ENCODE peak calls at places on chromosomes 13 and 19, in four cellular contexts. V, Z, D and J are unnamed samples.

GRCh38 chr13:84870190-84870589 is 929.0 kb downstream of the SLITRK6 start:
- DNase-seq in V (peak; percentile 34), Z (no peak), D (no peak), J (peak; percentile 28)

GRCh38 chr13:44797685-44798084 is 191.6 kb downstream of the NUFIP1 start:
- DNase-seq in V (no peak), Z (no peak), D (no peak), J (no peak)

GRCh38 chr19:622666-623065 is 10.7 kb downstream of the POLRMT start:
- DNase-seq in V (no peak), Z (no peak), D (no peak), J (no peak)

GRCh38 chr13:94858856-94859811 is 146.8 kb upstream of the SOX21 start:
- DNase-seq in V (no peak), Z (no peak), D (peak; percentile 30), J (no peak)

GRCh38 chr19:21691656-21692055 is 75.7 kb downstream of the ZNF100 start:
- DNase-seq in V (no peak), Z (no peak), D (no peak), J (no peak)

GRCh38 chr13:106755542-106755941 is 187.6 kb upstream of the ARGLU1 start:
- DNase-seq in V (no peak), Z (peak; percentile 44), D (no peak), J (no peak)

GRCh38 chr19:16340654-16341053 is 16.0 kb downstream of the KLF2 start:
- DNase-seq in V (no peak), Z (no peak), D (no peak), J (no peak)

GRCh38 chr19:33472696-33473624 is 48.6 kb downstream of the PEPD start:
- DNase-seq in V (no peak), Z (peak; percentile 99), D (peak; percentile 78), J (peak; percentile 96)

GRCh38 chr19:13817615-13818371 is 22.6 kb downstream of the ZSWIM4 start:
- DNase-seq in V (peak; percentile 87), Z (no peak), D (no peak), J (no peak)

GRCh38 chr13:80299046-80299445 is 41.9 kb downstream of the SPRY2 start:
- DNase-seq in V (no peak), Z (no peak), D (no peak), J (no peak)